ENCODE peak calls at places on chromosomes 5 and 9, in four cellular contexts. One of them, this sample, is unnamed.

GRCh38 chr9:69771775-69772418 is 12.1 kb upstream of the PTAR1 start:
- DNase-seq in progenitor cell of endocrine pancreas: no peak
- DNase-seq in astrocyte of the cerebellum: no peak
- DNase-seq in left lung: no peak
- DNase-seq in this sample: no peak

GRCh38 chr5:20537911-20538310 is 549.9 kb upstream of the CDH18 start:
- DNase-seq in progenitor cell of endocrine pancreas: no peak
- DNase-seq in astrocyte of the cerebellum: no peak
- DNase-seq in left lung: no peak
- DNase-seq in this sample: no peak

GRCh38 chr5:147200001-147200400 is 34.8 kb upstream of the STK32A start:
- DNase-seq in progenitor cell of endocrine pancreas: no peak
- DNase-seq in astrocyte of the cerebellum: no peak
- DNase-seq in left lung: no peak
- DNase-seq in this sample: no peak

GRCh38 chr9:6565312-6565711 is 80.2 kb downstream of the GLDC start:
- DNase-seq in progenitor cell of endocrine pancreas: no peak
- DNase-seq in astrocyte of the cerebellum: no peak
- DNase-seq in left lung: no peak
- DNase-seq in this sample: no peak

GRCh38 chr9:97737429-97737828 is 40.3 kb upstream of the XPA start:
- DNase-seq in progenitor cell of endocrine pancreas: no peak
- DNase-seq in astrocyte of the cerebellum: no peak
- DNase-seq in left lung: no peak
- DNase-seq in this sample: no peak

GRCh38 chr5:11082546-11082945 is 321.5 kb upstream of the DAP start:
- DNase-seq in progenitor cell of endocrine pancreas: no peak
- DNase-seq in astrocyte of the cerebellum: no peak
- DNase-seq in left lung: no peak
- DNase-seq in this sample: no peak

GRCh38 chr5:58080573-58080972 is 379.3 kb downstream of the PLK2 start:
- DNase-seq in progenitor cell of endocrine pancreas: no peak
- DNase-seq in astrocyte of the cerebellum: no peak
- DNase-seq in left lung: no peak
- DNase-seq in this sample: no peak

GRCh38 chr5:173613433-173614144 is 2.9 kb downstream of the BOD1 start:
- DNase-seq in progenitor cell of endocrine pancreas: no peak
- DNase-seq in astrocyte of the cerebellum: no peak
- DNase-seq in left lung: no peak
- DNase-seq in this sample: no peak

GRCh38 chr5:179128041-179128365 is 67.8 kb downstream of the ZNF354C start:
- DNase-seq in progenitor cell of endocrine pancreas: no peak
- DNase-seq in astrocyte of the cerebellum: no peak
- DNase-seq in left lung: no peak
- DNase-seq in this sample: no peak

GRCh38 chr9:6695121-6695814 is 49.7 kb upstream of the GLDC start:
- DNase-seq in progenitor cell of endocrine pancreas: no peak
- DNase-seq in astrocyte of the cerebellum: no peak
- DNase-seq in left lung: no peak
- DNase-seq in this sample: no peak

GRCh38 chr5:132103380-132103951 is 29.9 kb downstream of the CSF2 start:
- DNase-seq in progenitor cell of endocrine pancreas: no peak
- DNase-seq in astrocyte of the cerebellum: peak
- DNase-seq in left lung: peak
- DNase-seq in this sample: peak

GRCh38 chr5:179819296-179820126 is 1.2 kb upstream of the SQSTM1 start:
- DNase-seq in progenitor cell of endocrine pancreas: no peak
- DNase-seq in astrocyte of the cerebellum: no peak
- DNase-seq in left lung: peak
- DNase-seq in this sample: no peak

GRCh38 chr5:10030219-10030831 is 219.4 kb downstream of the ATPSCKMT start:
- DNase-seq in progenitor cell of endocrine pancreas: no peak
- DNase-seq in astrocyte of the cerebellum: peak
- DNase-seq in left lung: no peak
- DNase-seq in this sample: peak

GRCh38 chr5:41695920-41696582 is 174.2 kb downstream of the OXCT1 start:
- DNase-seq in progenitor cell of endocrine pancreas: no peak
- DNase-seq in astrocyte of the cerebellum: no peak
- DNase-seq in left lung: no peak
- DNase-seq in this sample: no peak

GRCh38 chr9:85321561-85321960 is 420.2 kb downstream of the AGTPBP1 start:
- DNase-seq in progenitor cell of endocrine pancreas: no peak
- DNase-seq in astrocyte of the cerebellum: no peak
- DNase-seq in left lung: no peak
- DNase-seq in this sample: no peak

GRCh38 chr9:84670106-84670800 is 724 bp downstream of the NTRK2 start:
- DNase-seq in progenitor cell of endocrine pancreas: peak
- DNase-seq in astrocyte of the cerebellum: no peak
- DNase-seq in left lung: no peak
- DNase-seq in this sample: no peak

GRCh38 chr9:89954229-89954628 is 349.4 kb downstream of the GADD45G start:
- DNase-seq in progenitor cell of endocrine pancreas: no peak
- DNase-seq in astrocyte of the cerebellum: no peak
- DNase-seq in left lung: no peak
- DNase-seq in this sample: no peak

GRCh38 chr5:144698454-144698853 is 527.8 kb downstream of the KCTD16 start:
- DNase-seq in progenitor cell of endocrine pancreas: no peak
- DNase-seq in astrocyte of the cerebellum: no peak
- DNase-seq in left lung: no peak
- DNase-seq in this sample: no peak

GRCh38 chr9:93193373-93193725 is 9.4 kb downstream of the WNK2 start:
- DNase-seq in progenitor cell of endocrine pancreas: peak
- DNase-seq in astrocyte of the cerebellum: no peak
- DNase-seq in left lung: no peak
- DNase-seq in this sample: no peak

DNA sequence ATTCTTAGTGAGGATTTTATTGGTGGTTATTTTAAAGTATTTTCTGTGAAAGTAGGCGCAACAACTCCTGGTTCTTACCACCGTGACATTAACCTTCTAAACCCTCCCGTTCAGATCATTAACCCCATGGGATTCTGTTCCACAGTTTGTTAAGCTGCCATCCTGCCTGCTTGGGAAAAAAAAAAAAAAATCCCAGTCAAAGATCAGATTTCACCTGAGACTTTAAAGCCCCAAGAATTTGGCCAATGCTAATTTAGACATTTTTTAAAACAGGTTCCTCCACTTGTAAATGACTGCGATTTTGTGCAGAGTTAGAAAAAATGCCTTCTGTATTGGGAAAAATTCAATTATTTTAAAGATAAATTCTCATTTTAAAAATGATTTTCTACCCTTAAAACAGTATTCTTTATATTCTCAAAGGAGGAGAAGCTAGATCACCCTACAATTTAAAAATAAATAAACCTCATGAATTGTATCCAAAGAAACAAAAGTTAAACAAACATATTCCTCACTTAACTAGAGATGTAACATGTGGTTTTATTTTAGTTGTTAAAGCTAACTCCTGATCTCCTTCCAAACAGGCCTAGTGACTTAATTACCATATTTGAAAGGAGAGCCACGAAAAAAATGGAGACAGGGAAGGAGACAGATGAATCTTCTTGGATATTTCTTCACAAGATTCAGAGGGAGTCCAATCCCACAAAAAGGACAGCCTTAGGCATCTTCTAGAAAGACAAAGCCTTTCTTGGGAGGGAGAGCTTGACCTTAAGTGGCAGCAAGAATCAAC is 93.1 kb upstream of the IFNK start:
- DNase-seq in progenitor cell of endocrine pancreas: no peak
- DNase-seq in astrocyte of the cerebellum: no peak
- DNase-seq in left lung: no peak
- DNase-seq in this sample: no peak
- TF ChIP-seq CTCF in progenitor cell of endocrine pancreas: no peak
- TF ChIP-seq CTCF in astrocyte of the cerebellum: no peak
- TF ChIP-seq CTCF in left lung: no peak
- TF ChIP-seq CTCF in this sample: no peak

DNA sequence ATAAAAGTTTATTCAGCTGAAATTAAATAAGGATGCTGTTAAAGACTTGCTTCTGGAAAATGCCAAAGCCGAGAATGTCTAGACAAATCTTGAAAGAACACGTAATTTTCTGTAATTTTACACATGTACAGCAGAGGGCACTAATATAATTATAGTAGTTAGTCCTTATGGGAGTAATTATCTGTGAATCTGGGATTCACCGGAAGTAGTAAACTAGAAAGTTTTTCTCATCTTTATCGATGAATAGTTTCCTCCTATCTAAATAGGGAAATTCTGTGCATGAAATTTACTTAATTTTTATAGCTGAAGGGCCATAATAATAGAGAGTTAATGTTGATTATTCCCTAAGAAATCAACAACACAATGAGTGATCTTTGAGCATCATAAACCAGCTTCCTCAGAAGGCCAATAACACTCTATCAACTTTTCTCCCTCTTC is 18.4 kb upstream of the CNTLN start:
- DNase-seq in progenitor cell of endocrine pancreas: no peak
- DNase-seq in astrocyte of the cerebellum: no peak
- DNase-seq in left lung: no peak
- DNase-seq in this sample: no peak
- TF ChIP-seq CTCF in progenitor cell of endocrine pancreas: peak
- TF ChIP-seq CTCF in astrocyte of the cerebellum: peak
- TF ChIP-seq CTCF in left lung: peak
- TF ChIP-seq CTCF in this sample: peak

GRCh38 chr9:124054671-124055212 is 43.2 kb downstream of the LHX2 start:
- DNase-seq in progenitor cell of endocrine pancreas: no peak
- DNase-seq in astrocyte of the cerebellum: peak
- DNase-seq in left lung: no peak
- DNase-seq in this sample: peak
- TF ChIP-seq CTCF in progenitor cell of endocrine pancreas: no peak
- TF ChIP-seq CTCF in astrocyte of the cerebellum: no peak
- TF ChIP-seq CTCF in left lung: no peak
- TF ChIP-seq CTCF in this sample: peak

DNA sequence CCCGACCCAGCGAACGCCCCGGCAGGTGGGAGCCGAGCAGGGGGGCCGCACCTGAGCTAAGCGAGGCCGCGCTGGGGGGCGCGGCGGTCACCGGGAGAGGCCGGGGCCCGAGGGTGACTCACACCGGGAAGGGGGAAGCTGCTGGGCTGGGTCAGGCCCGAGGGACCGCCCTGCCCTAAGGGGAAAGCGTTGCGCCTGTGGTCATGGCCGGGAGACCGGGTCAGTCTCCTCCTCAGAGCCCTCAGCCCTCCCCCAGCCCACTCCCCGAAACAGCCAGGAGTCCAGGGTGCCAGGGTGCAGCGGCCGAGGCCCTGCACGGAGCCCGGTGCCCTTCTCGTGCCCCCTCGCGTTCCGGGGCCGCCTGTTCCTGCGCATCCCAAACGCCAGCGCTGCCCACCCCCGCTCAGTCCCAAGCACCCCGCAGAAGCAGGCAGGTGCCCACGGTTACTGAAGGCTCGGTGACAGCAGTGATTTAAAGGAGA is 658 bp downstream of the NOXA1 start:
- DNase-seq in progenitor cell of endocrine pancreas: no peak
- DNase-seq in astrocyte of the cerebellum: no peak
- DNase-seq in left lung: no peak
- DNase-seq in this sample: no peak
- TF ChIP-seq CTCF in progenitor cell of endocrine pancreas: no peak
- TF ChIP-seq CTCF in astrocyte of the cerebellum: no peak
- TF ChIP-seq CTCF in left lung: no peak
- TF ChIP-seq CTCF in this sample: no peak

DNA sequence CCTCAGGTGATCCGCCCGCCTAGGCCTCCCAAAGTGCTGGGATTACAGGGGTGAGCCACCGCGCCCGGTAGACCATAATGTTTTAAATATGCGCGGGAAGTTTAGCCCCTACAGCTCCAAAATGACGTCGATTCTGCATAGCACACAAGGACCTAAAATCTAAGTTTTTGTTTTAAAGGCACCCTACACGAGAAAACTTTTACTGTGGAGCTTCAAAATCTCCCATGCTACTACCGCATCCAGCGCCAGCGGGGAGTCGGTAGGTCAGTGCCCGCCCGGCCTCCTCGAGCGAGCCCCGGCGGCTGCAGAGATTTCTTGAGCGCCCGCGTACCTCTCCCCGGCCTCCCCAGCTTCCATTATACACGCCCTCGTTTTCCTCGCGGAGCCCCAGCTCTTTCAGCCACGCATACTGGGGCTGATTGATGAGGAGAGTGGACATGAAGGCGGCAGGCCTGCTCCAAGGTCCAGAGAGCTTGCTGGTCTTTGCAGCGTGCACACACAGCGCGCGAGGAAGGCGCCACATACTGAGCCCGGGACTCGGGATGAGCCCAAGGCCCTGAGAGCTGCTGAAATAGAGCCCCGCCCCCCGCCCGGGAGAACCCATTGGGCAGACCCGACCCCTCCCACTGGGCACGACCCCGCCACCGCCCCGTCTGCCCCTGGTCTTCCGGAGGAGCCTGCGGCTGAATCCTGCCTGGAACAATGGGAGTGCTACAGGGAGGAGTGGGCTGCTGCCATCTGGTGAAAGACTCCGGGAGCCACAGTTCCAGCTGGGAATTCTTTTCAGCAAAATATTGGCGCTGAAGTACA is at the start of gene ALDH7A1:
- DNase-seq in progenitor cell of endocrine pancreas: peak
- DNase-seq in astrocyte of the cerebellum: peak
- DNase-seq in left lung: peak
- DNase-seq in this sample: peak
- TF ChIP-seq CTCF in progenitor cell of endocrine pancreas: peak
- TF ChIP-seq CTCF in astrocyte of the cerebellum: peak
- TF ChIP-seq CTCF in left lung: no peak
- TF ChIP-seq CTCF in this sample: peak

GRCh38 chr9:88182501-88182900 is 44.2 kb upstream of the SPATA31C2 start:
- DNase-seq in progenitor cell of endocrine pancreas: no peak
- DNase-seq in astrocyte of the cerebellum: no peak
- DNase-seq in left lung: no peak
- DNase-seq in this sample: no peak
- TF ChIP-seq CTCF in progenitor cell of endocrine pancreas: no peak
- TF ChIP-seq CTCF in astrocyte of the cerebellum: no peak
- TF ChIP-seq CTCF in left lung: no peak
- TF ChIP-seq CTCF in this sample: no peak

This sample was measured in AG09319.